ENCODE peak calls at places on chromosomes 12 and 14, in four cellular contexts. X is K562, D is GM12878, Z is A549. T is an unnamed sample.

GRCh38 chr14:105939810-105940508 is 413.6 kb downstream of the TMEM121 start:
- DNase-seq in X (no peak), D (no peak), Z (no peak), T (no peak)

GRCh38 chr12:94779520-94779919 is 129.2 kb upstream of the TMCC3 start:
- DNase-seq in X (no peak), D (no peak), Z (no peak), T (no peak)

GRCh38 chr14:103100281-103101121 is 6.0 kb downstream of the EXOC3L4 start:
- DNase-seq in X (no peak), D (no peak), Z (no peak), T (no peak)

GRCh38 chr12:14601692-14602091 is 34.0 kb upstream of the PLBD1 start:
- DNase-seq in X (no peak), D (no peak), Z (no peak), T (no peak)

GRCh38 chr12:3931206-3931605 is 58.0 kb upstream of the PARP11 start:
- DNase-seq in X (no peak), D (no peak), Z (no peak), T (no peak)

GRCh38 chr12:9796916-9797315 is 30.4 kb upstream of the KLRF1 start:
- DNase-seq in X (no peak), D (no peak), Z (no peak), T (no peak)

GRCh38 chr12:12032260-12032761 is 38.4 kb upstream of the BCL2L14 start:
- DNase-seq in X (no peak), D (no peak), Z (no peak), T (no peak)

GRCh38 chr12:68838046-68838886 is 30.3 kb downstream of the MDM2 start:
- DNase-seq in X (no peak), D (no peak), Z (no peak), T (no peak)

GRCh38 chr12:8145754-8146415 is 10.9 kb upstream of the ZNF705A start:
- DNase-seq in X (no peak), D (no peak), Z (no peak), T (no peak)

GRCh38 chr12:12718853-12719252 is 1.7 kb downstream of the CDKN1B start:
- DNase-seq in X (no peak), D (no peak), Z (no peak), T (no peak)

GRCh38 chr14:37796703-37797416 is 201.4 kb downstream of the TTC6 start:
- DNase-seq in X (no peak), D (no peak), Z (no peak), T (no peak)

GRCh38 chr12:5078423-5078822 is 34.7 kb downstream of the KCNA5 start:
- DNase-seq in X (no peak), D (no peak), Z (no peak), T (no peak)

GRCh38 chr14:23936084-23936829 is 17.3 kb upstream of the DHRS4 start:
- DNase-seq in X (no peak), D (no peak), Z (no peak), T (no peak)
- TF ChIP-seq REST in X (no peak), D (no peak), Z (no peak), T (no peak)

DNA sequence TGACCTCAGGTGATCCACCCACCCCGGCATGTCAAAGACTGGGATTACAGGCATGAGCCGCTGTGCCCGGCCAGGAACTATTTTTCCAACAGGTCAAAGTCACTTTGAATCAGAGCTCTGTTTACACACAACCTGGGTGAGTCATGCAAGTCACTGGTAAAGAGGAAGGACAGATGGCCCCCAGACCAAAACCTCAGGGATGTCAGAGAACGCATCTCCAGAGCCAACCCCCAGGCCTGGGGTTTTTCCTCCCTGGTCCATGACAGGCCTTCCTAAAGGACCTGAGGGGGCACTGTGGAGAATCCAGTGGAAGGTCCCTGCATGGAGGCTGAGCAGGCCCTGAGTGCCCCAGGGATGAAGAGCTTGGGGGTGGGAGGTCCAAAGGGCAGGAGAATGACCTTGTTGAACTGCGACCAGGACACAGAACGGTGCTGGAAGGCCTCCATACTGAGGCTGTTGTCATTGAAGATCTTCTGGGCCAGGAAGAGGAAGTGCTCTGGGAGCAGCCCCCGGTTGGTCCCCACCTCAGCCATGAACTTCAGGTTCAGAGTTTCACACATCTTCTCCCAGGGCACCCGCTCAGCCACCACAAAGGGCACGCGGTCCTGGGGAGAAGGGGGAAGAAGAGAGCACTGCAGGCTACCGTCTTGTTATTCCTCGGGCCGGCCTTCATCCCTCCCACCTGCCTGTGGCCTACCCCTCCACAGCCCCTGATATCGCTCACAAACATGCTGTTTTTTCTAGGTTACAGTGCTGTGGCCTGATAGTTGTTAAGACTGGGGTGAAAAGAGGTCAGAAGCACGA is 9.1 kb downstream of the STAT6 start:
- DNase-seq in X (peak), D (no peak), Z (peak), T (no peak)
- TF ChIP-seq POLR2A in X (peak), D (peak), Z (no peak), T (no peak)

GRCh38 chr12:65999564-66000280 is 130.8 kb downstream of the LLPH start:
- DNase-seq in X (no peak), D (no peak), Z (no peak), T (no peak)
- TF ChIP-seq REST in X (no peak), D (peak), Z (peak), T (peak)

DNA sequence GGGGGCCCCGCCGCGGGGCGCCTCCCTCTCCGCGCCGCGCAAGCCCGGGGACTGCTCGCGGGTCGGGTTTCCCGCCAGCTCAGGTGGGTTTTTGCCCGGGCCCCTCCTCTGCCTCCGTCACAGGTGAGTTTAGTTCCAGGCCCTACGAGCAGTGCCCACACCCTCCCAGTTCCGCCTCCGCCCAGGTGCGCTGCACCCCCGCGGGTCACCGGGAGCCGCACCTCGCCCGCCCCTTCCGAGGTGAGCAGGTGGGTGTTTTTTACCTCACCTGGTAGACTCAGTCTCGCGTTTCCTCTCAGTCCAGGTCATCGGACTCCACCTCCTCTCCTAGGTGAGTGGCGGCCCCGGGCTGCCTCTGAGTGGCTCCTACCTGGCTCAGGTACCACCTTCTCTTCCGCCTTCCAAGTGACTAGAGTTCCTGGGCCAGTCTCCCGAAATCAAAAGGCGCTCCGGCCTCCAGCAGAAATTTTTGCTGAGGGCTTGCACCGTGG is at the start of gene TMEM30B:
- DNase-seq in X (no peak), D (no peak), Z (no peak), T (no peak)
- TF ChIP-seq POLR2A in X (no peak), D (no peak), Z (no peak), T (no peak)

GRCh38 chr14:56390859-56391258 is 188.7 kb upstream of the TMEM260 start:
- DNase-seq in X (no peak), D (no peak), Z (no peak), T (peak)

GRCh38 chr14:56400426-56400825 is 179.2 kb upstream of the TMEM260 start:
- DNase-seq in X (no peak), D (no peak), Z (no peak), T (no peak)

DNA sequence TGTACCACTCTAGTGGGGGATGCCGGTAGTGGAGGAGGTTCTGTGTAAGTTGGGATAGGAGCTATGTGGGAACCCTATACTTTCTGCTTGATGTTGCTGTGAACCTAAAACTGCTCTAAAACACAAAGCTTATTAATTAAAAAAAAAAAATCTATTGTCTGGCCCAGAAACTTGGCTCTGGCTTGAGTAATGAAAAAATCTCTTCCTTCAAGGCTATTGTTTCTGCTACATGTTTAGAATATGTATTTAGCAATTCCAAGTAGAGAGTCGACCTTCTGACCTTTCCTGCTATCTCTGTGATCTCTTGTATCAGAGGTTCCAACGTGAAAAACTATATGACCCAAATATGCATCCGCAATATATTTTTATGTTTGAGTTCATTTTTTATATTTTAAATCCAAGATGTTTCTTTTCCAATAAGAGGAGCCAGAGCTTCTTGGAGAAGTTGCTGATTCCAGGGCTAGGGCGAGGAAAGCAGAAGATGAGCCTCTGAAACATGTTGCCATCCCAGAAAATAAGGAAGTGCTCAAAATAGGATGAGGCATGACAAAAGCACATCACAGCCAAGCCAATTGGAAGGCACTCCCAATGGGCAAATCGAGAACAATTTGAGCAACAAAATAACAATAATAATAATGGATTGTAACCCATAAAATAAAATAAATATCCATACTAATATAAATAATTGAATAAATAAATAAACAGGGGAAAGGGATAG is 184.6 kb upstream of the TMEM260 start:
- DNase-seq in X (no peak), D (no peak), Z (no peak), T (no peak)
- TF ChIP-seq REST in X (no peak), D (no peak), Z (no peak), T (no peak)

DNA sequence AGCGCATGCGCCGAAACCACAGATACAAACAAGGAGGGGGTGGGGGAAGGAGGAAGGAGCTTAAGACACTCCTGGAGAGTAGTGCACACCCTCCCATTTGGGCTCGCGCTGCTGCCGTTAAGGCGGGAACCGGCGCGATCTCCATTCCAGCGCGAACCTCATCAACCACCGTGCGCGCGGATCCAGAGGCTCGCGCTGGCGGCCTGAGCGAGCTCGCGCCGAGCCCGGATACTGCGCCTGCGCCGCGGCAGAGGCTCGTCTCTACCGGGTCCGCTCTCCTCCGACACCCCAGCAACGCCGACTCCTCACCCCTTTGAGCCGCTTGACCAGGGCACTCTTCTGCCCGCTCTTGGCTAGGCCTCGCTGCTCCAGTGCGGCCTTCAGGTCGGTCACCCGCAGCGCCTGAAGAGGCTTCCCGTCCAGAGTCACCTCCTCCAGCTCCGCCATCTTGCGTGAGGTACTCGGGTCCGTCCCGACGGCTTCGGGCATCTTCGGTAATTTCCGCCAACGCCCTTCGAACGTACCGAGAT is at the start of gene ACIN1:
- DNase-seq in X (peak), D (peak), Z (no peak), T (peak)
- TF ChIP-seq POLR2A in X (peak), D (peak), Z (peak), T (no peak)

DNA sequence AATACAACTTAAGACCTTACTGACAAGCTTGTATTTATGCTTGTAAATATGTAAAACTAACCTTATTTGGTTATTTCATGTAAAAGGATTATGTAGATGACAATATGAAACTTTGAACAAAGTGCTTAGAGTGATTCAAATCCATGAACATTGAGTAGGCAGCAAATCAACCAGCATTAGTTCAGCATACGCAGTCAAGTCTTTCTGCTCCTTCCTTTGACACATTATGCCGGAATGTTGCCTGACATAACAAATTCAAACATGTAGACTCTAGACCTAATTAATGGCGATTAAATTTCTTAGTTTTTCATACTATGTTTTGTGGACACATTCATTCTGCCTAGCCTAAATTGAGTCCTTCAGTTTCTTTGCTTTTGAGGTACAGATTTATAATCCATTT is 105.3 kb downstream of the FGD4 start:
- DNase-seq in X (no peak), D (no peak), Z (no peak), T (no peak)
- TF ChIP-seq REST in X (no peak), D (no peak), Z (no peak), T (no peak)

GRCh38 chr12:122840580-122841513 is 5.6 kb downstream of the HIP1R start:
- DNase-seq in X (no peak), D (no peak), Z (no peak), T (no peak)

GRCh38 chr12:122842505-122843405 is 7.5 kb downstream of the HIP1R start:
- DNase-seq in X (no peak), D (no peak), Z (no peak), T (no peak)

GRCh38 chr12:122843472-122843871 is 8.2 kb downstream of the HIP1R start:
- DNase-seq in X (no peak), D (no peak), Z (no peak), T (no peak)

GRCh38 chr12:122839907-122840554 is 4.8 kb downstream of the HIP1R start:
- DNase-seq in X (no peak), D (no peak), Z (no peak), T (no peak)

DNA sequence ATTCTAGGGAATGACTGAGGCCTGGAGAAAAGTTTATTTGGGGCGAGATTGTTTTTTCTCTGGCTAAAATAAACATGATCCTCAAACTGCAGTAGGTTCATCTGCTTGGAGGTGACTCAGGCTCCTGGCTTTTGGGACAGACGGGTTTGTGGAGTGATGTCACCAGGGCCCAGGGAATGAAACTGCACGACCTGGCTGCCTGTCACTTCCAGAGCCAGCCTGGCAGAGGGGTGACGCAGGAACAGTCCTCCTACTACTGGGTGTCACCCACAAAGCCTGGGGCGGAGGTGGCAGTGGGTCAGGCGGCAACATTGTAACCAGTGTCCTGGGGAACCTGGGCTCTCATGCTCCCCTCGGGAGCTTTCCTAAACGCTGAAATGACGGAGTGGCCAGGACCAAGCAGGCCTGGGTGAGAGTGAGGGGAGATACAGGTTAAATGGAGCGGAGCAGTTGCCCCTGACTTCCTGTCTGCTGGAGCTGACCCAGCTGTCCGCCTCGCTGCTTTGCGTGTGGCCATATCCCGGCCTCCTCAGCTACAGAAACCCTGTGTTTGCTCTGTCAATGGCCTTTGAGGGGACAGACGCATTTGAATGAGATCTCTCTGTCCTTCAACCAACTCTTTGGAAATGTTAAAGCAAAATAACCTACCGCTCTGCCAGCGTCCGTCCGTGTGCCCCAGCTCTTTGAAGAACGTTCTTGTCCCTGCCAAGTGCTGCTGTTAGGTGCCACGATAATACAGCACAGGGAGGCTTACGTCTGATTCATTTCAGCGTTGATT is 6.5 kb downstream of the HIP1R start:
- DNase-seq in X (no peak), D (no peak), Z (peak), T (peak)
- TF ChIP-seq POLR2A in X (no peak), D (no peak), Z (no peak), T (no peak)

DNA sequence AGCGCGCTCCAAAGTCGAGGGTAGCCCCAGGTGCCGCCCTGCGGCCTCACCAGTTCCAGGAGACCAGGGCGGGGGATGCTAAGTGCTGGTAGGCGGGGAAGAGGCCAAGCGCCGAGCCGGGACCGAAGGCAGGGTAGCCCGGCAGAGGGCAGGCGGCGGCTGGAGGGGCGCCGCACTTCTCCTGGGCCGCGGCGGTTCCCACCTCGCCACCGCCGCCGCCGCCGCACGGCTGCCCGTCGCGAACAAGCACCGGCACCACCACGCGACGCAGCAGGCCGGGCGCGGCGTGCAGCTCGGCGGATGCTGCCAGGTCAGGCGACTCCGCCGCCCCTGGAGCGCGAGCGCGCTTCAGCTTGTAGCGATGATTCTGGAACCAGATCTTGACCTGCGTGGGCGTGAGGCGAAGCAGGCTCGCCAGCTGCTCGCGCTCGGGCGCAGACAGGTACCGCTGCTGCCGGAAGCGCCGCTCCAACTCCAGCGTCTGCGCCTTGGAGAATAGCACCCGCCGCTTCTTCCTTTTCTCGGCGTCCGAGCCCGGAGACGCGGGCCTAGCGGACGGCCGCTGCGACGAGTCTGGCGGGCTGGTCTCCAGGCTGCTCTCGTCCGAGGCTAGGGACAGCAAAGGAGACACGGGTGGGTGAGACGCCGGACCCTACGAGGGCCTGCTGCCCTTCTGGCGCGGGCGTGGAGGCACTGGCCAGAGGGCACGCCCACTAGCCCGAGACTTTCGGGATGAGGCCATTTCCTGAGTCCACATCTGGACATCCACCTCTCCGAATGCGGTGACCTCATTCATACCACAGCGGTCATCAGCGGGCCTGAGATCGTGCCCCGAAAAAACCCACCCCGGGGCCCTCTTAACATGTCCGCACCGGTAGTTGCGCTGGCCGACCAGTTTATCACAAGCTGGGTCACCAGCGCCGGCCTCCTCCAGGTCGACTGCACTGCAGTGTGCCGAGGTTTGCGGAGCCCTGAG is 1.3 kb downstream of the NKX2-8 start:
- DNase-seq in X (no peak), D (no peak), Z (peak), T (no peak)
- TF ChIP-seq REST in X (no peak), D (no peak), Z (no peak), T (no peak)